ENCODE peak calls at places on chromosomes 5 and 9, in seven cellular contexts. D is NB4; K is DND-41; X is fibroblast of the aortic adventitia; N is fibroblast of villous mesenchyme; O is AG04450; R is CD8-positive, alpha-beta T cell. J is an unnamed sample.

GRCh38 chr9:114691046-114691955 is 9.3 kb upstream of the TEX48 start:
- DNase-seq in D (peak), K (peak), X (peak), N (peak), O (peak), R (peak), J (peak)

GRCh38 chr9:126704157-126704941 is 90.6 kb downstream of the LMX1B start:
- DNase-seq in D (peak), K (no peak), X (peak), N (peak), O (no peak), R (no peak), J (no peak)

GRCh38 chr9:84670106-84670800 is 724 bp downstream of the NTRK2 start:
- DNase-seq in D (no peak), K (no peak), X (no peak), N (no peak), O (no peak), R (no peak), J (no peak)

GRCh38 chr9:134040176-134040565 is 14.9 kb downstream of the BRD3OS start:
- DNase-seq in D (no peak), K (no peak), X (no peak), N (no peak), O (no peak), R (no peak), J (no peak)

GRCh38 chr5:50699737-50700136 is 33.3 kb downstream of the PARP8 start:
- DNase-seq in D (no peak), K (no peak), X (no peak), N (no peak), O (no peak), R (no peak), J (no peak)

GRCh38 chr5:107658528-107658927 is 12.2 kb downstream of the EFNA5 start:
- DNase-seq in D (no peak), K (no peak), X (no peak), N (no peak), O (no peak), R (no peak), J (no peak)

GRCh38 chr5:55485073-55485472 is 49.7 kb downstream of the PLPP1 start:
- DNase-seq in D (no peak), K (no peak), X (no peak), N (no peak), O (no peak), R (no peak), J (no peak)

GRCh38 chr9:137286980-137287383 is 9.5 kb downstream of the TOR4A start:
- DNase-seq in D (peak), K (peak), X (peak), N (peak), O (no peak), R (no peak), J (peak)

GRCh38 chr5:176748967-176749935 is 61.1 kb upstream of the UNC5A start:
- DNase-seq in D (no peak), K (no peak), X (no peak), N (no peak), O (no peak), R (no peak), J (no peak)

GRCh38 chr5:117486291-117486690 is 911.7 kb upstream of the SEMA6A start:
- DNase-seq in D (no peak), K (no peak), X (no peak), N (no peak), O (no peak), R (no peak), J (no peak)

GRCh38 chr5:119943148-119943547 is 313.8 kb downstream of the FAM170A start:
- DNase-seq in D (peak), K (no peak), X (peak), N (peak), O (no peak), R (no peak), J (no peak)

GRCh38 chr9:135925496-135926133 is 18.3 kb upstream of the CAMSAP1 start:
- DNase-seq in D (no peak), K (no peak), X (no peak), N (no peak), O (no peak), R (no peak), J (peak)

GRCh38 chr5:107217721-107218130 is 453.0 kb downstream of the EFNA5 start:
- DNase-seq in D (no peak), K (no peak), X (no peak), N (no peak), O (no peak), R (no peak), J (no peak)

GRCh38 chr5:123454236-123454911 is 31.2 kb upstream of the CEP120 start:
- DNase-seq in D (peak), K (no peak), X (peak), N (peak), O (no peak), R (no peak), J (no peak)

GRCh38 chr9:94802795-94803194 is 76.3 kb downstream of the AOPEP start:
- DNase-seq in D (peak), K (no peak), X (no peak), N (peak), O (no peak), R (no peak), J (peak)

GRCh38 chr5:143946821-143947220 is 134.9 kb downstream of the HMHB1 start:
- DNase-seq in D (no peak), K (no peak), X (peak), N (no peak), O (no peak), R (no peak), J (no peak)

GRCh38 chr5:150457112-150457511 is 7.6 kb upstream of the RPS14 start:
- DNase-seq in D (peak), K (no peak), X (no peak), N (no peak), O (no peak), R (no peak), J (peak)

GRCh38 chr5:126189862-126190261 is 233.3 kb upstream of the GRAMD2B start:
- DNase-seq in D (no peak), K (no peak), X (no peak), N (no peak), O (no peak), R (no peak), J (no peak)

GRCh38 chr5:168528521-168529360 is at the start of gene FBLL1:
- DNase-seq in D (peak), K (peak), X (peak), N (peak), O (no peak), R (no peak), J (no peak)

GRCh38 chr9:128102196-128102595 is 25.3 kb downstream of the PTGES2 start:
- DNase-seq in D (no peak), K (no peak), X (no peak), N (no peak), O (no peak), R (no peak), J (no peak)

GRCh38 chr9:130030821-130031481 is 12.0 kb downstream of the FNBP1 start:
- DNase-seq in D (no peak), K (no peak), X (no peak), N (no peak), O (no peak), R (no peak), J (peak)

GRCh38 chr5:14366763-14367162 is 214.8 kb upstream of the OTULINL start:
- DNase-seq in D (no peak), K (no peak), X (no peak), N (no peak), O (no peak), R (no peak), J (no peak)

GRCh38 chr9:673966-674526 is 167.5 kb upstream of the DMRT1 start:
- DNase-seq in D (no peak), K (no peak), X (no peak), N (no peak), O (no peak), R (no peak), J (no peak)

GRCh38 chr9:677461-678097 is 163.9 kb upstream of the DMRT1 start:
- DNase-seq in D (no peak), K (no peak), X (peak), N (peak), O (no peak), R (no peak), J (no peak)

GRCh38 chr9:679462-679861 is 162.0 kb upstream of the DMRT1 start:
- DNase-seq in D (no peak), K (no peak), X (no peak), N (no peak), O (no peak), R (no peak), J (no peak)

GRCh38 chr9:675697-676370 is 165.7 kb upstream of the DMRT1 start:
- DNase-seq in D (no peak), K (no peak), X (no peak), N (no peak), O (no peak), R (no peak), J (no peak)

DNA sequence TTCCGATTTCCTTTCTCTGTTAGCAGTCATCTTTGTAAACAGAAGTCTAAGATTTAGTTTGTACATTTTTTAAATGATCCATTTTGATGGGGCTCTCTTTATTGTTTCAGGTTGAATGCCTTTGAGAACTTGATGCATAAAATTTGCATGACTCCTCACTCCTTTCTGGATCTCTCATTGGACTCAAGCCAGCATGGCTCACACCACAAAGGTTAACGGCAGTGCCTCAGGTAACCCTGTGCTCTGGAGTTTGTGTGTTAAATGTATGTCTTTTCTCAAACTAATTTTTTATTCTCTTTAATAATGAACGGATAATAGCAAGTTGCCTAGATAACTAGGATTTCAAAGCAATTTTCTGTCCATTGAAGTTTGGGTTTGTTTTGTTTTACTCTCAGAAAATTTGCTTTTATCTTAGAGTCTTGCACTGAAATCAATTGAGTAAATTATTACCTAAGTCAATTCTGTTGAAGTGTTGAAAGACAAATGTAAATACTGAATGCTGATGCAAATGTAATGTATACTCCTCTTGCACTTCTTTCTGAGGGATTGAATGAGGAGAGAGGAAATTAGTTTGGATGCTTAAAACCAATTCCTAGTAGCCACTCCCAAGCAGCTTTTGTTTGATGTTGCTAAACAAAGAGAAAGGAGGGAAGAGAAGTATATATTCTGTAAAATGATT is 164.6 kb upstream of the DMRT1 start:
- DNase-seq in D (no peak), K (no peak), X (no peak), N (no peak), O (no peak), R (no peak), J (no peak)
- H3K4me3 ChIP-seq in D (no peak), K (peak), X (peak), N (peak), O (peak), R (peak), J (no peak)

GRCh38 chr9:112572416-112572815 is 85.8 kb downstream of the KIAA1958 start:
- DNase-seq in D (no peak), K (no peak), X (no peak), N (no peak), O (no peak), R (no peak), J (peak)
- TF ChIP-seq CTCF in D (no peak), K (no peak), X (no peak), N (no peak), O (no peak), R (no peak), J (peak)

DNA sequence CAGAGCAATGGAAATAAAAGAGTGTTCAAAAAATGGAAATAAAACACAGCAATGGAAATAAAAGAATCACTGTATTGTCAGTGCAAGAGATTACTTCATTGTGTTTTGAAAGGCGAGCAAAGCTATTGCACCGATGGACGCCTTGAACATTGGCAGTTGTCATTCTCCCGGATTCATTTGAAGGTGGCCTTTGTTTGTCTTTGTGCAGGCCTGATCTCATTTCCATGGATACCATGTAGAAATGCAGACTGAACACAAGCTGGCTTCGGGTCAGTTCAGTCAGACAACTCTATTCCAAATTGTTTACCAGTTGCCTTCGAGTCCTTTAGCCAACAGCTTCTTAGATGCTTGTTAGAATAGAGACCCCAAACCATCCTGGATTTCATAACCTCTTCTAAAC is 8.3 kb downstream of the ITGA2 start:
- DNase-seq in D (no peak), K (no peak), X (no peak), N (no peak), O (no peak), R (no peak), J (no peak)
- H3K4me3 ChIP-seq in D (no peak), K (no peak), X (no peak), N (no peak), O (no peak), R (no peak), J (no peak)

DNA sequence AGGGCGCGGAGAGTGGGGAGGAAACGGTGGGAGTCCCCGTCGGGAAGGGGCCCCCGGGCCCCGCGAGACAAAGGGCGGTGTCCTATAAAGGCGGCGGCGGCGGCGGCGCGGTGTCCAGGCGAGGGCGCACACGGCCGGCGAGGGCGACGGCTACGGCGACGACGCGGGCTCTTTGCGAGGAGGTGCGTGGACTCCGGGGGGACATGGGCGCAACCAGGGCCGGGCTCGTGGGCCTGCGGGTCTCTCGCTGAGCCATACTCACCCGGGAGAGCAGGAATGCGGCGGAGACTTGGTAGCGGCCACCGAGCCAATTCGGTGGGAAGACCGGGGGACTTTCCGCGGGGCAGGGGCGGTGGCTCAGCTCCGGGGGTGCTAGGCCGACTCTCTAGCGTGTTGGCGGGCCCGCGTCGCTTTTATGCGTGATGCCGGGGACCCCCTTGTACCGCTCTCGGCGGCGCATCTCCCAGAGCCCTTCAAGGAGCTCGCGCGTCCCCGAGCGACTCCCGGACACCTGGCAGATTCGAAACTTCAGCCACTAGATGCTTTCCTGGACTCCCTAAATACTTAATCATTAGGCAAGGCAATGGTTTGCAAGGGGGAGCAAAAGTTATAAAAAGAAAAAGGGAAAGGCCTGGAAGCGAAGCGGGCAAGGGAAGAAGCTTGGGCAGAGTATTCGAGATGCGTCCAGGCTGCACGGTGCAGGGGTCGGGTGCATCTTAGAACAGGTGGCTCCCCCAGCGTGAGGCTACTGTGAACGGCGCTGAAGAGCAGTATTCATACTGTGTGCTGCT is 5.9 kb upstream of the TAL2 start:
- DNase-seq in D (peak), K (no peak), X (no peak), N (peak), O (no peak), R (no peak), J (peak)
- TF ChIP-seq CTCF in D (no peak), K (no peak), X (no peak), N (peak), O (no peak), R (no peak), J (peak)

DNA sequence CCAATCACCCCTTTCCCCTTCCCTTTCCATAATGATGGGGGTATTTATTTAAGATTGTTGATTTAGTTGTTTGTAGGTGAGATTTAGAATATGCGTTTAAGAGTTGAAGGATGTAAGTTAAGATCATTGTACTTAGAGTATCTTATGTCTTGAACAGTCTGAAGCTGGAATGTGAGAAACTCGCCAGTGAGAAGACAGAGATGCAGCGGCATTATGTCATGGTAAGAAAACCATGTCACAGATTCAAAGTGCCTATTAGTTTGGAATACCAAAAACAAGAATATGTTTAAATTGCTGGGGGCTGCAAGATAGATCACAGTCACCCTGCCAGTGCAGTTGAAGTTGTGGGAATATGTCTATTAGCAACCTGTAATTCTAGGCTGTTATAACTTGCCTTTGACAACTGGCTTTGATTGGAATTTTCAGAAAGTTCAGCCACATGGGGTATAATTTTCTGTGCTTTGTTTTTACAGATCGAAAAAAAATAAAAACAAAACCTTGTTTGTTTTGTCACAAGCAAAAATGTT is 3.0 kb downstream of the TLE4 start:
- DNase-seq in D (no peak), K (no peak), X (no peak), N (peak), O (no peak), R (no peak), J (no peak)
- H3K4me3 ChIP-seq in D (no peak), K (peak), X (peak), N (peak), O (peak), R (peak), J (no peak)

J was measured in GM12865.